ENCODE peak calls at places on chromosome 19, in four cellular contexts. One of them, this sample, is unnamed.

GRCh38 chr19:2381151-2381822 is 21.2 kb downstream of the TMPRSS9 start:
- DNase-seq in GM23338: no peak
- DNase-seq in HL-60: no peak
- DNase-seq in GM12878: no peak
- DNase-seq in this sample: no peak

GRCh38 chr19:48964205-48965032 is 690 bp upstream of the FTL start:
- DNase-seq in GM12878: no peak
- DNase-seq in GM23338: peak
- DNase-seq in HL-60: no peak
- DNase-seq in this sample: no peak

GRCh38 chr19:13505761-13506549 is at the start of gene CACNA1A:
- DNase-seq in GM12878: no peak
- DNase-seq in HL-60: no peak
- DNase-seq in GM23338: peak
- DNase-seq in this sample: no peak

GRCh38 chr19:8308891-8309291 is 733 bp upstream of the CD320 start:
- DNase-seq in GM12878: no peak
- DNase-seq in GM23338: no peak
- DNase-seq in HL-60: no peak
- DNase-seq in this sample: no peak

GRCh38 chr19:44749994-44750393 is 1.5 kb downstream of the BCL3 start:
- DNase-seq in GM23338: no peak
- DNase-seq in GM12878: no peak
- DNase-seq in HL-60: no peak
- DNase-seq in this sample: no peak

GRCh38 chr19:41784337-41785239 is 11.8 kb upstream of the CEACAM3 start:
- DNase-seq in GM23338: no peak
- DNase-seq in GM12878: no peak
- DNase-seq in HL-60: peak
- DNase-seq in this sample: no peak

GRCh38 chr19:6766357-6767080 is 716 bp downstream of the SH2D3A start:
- DNase-seq in GM23338: no peak
- DNase-seq in GM12878: no peak
- DNase-seq in HL-60: no peak
- DNase-seq in this sample: no peak

GRCh38 chr19:13014101-13014920 is 19.0 kb downstream of the NFIX start:
- DNase-seq in GM12878: no peak
- DNase-seq in HL-60: no peak
- DNase-seq in GM23338: peak
- DNase-seq in this sample: no peak

GRCh38 chr19:49427855-49428546 is 2.8 kb downstream of the GFY start:
- DNase-seq in GM23338: peak
- DNase-seq in GM12878: no peak
- DNase-seq in HL-60: no peak
- DNase-seq in this sample: no peak

DNA sequence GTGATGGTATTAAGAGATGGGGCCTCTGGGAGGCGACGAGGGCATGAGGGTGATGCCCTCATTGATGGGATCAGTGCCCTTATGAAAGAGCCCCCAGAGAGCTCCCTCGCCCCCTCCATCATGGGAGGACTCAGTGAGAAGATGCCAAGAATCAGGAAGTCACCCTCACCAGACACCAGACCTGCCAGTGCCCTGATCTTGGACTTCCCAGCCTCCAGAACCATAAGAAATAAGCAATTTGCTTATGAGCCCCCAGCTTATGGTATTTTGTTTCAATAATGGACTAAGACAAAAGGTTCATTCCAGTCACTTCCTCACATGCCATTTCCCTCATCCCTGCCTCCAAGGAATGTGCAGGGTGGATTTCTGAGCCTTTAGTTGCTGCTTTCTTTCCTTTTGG is 129.7 kb downstream of the KDM4B start:
- DNase-seq in GM12878: no peak
- DNase-seq in GM23338: no peak
- DNase-seq in HL-60: no peak
- DNase-seq in this sample: no peak
- H3K27ac ChIP-seq in GM12878: no peak
- H3K27ac ChIP-seq in GM23338: no peak
- H3K27ac ChIP-seq in HL-60: no peak
- H3K27ac ChIP-seq in this sample: no peak

GRCh38 chr19:38004505-38005223 is 97.7 kb downstream of the SIPA1L3 start:
- DNase-seq in GM12878: peak
- DNase-seq in GM23338: peak
- DNase-seq in HL-60: no peak
- DNase-seq in this sample: peak
- TF ChIP-seq POLR2AphosphoS5 in GM12878: peak
- TF ChIP-seq POLR2AphosphoS5 in GM23338: peak
- TF ChIP-seq POLR2AphosphoS5 in HL-60: no peak
- TF ChIP-seq POLR2AphosphoS5 in this sample: no peak

DNA sequence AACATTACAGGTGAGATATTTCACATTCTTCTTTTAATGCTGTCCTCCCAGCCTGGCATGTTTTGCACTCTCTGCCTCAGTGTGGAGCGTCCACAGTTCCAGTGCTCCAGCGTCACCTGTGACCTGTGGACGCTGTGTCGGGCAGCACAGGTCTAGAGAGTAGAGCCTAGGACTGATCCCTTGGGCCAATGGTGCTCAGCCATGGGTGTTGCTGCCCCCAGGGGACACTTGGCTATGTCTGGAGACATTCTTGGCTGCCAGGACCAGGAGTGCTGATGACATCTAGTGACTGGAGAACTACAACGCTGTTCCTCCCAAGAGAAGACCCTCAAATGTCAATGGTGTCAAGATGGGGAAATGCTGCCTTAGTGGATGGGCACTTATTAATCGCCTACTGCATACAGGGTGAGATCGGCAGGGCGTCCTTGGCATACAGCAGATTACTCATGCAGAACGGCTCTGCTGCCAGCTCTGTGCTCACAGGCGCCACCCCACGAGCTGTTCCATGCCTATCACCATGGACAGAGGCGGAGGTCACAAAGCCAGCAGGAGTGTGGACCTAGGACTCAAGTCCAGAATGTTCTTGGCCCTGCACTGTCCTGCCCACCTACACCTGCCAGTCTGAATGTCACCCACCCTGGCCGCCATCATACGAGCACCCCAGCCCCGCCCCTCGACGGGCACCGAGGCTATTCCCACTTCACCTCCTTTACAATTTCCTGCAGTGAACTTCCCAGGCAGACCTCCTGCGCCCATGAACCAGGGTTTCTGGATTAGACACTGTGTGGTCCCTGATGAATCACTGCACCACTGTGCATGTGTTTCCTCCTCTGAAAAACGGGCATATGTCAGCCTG is 13.9 kb upstream of the MADCAM1 start:
- DNase-seq in GM23338: no peak
- DNase-seq in GM12878: no peak
- DNase-seq in HL-60: no peak
- DNase-seq in this sample: no peak
- TF ChIP-seq REST in GM23338: peak
- TF ChIP-seq REST in GM12878: no peak
- TF ChIP-seq REST in HL-60: peak
- TF ChIP-seq REST in this sample: peak

DNA sequence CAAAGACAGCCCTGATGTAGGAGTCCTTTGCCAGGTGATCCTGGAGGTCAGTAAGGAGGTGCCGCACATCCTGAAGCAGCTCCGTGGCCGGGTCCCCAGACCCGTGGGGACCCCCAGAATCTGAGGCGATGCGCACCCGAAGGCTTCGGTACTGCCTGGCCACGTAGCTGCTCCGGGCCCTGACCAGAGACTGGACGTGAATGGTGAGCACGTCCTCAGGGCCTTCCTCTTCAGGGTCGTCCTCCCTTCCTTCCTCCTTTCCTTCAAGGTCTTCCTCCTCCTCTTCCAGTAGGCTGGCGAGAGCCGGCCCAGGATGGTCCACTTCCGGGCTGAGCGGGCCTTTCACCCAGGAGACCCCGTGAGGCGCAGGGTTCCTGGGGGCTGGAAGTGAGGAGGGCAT is 7.5 kb downstream of the RINL start:
- DNase-seq in GM23338: no peak
- DNase-seq in HL-60: no peak
- DNase-seq in GM12878: no peak
- DNase-seq in this sample: no peak
- H3K27ac ChIP-seq in GM23338: no peak
- H3K27ac ChIP-seq in HL-60: no peak
- H3K27ac ChIP-seq in GM12878: no peak
- H3K27ac ChIP-seq in this sample: no peak

GRCh38 chr19:55005684-55006488 is 32.2 kb downstream of the GP6 start:
- DNase-seq in GM12878: peak
- DNase-seq in GM23338: peak
- DNase-seq in HL-60: peak
- DNase-seq in this sample: no peak
- TF ChIP-seq POLR2AphosphoS5 in GM12878: peak
- TF ChIP-seq POLR2AphosphoS5 in GM23338: peak
- TF ChIP-seq POLR2AphosphoS5 in HL-60: peak
- TF ChIP-seq POLR2AphosphoS5 in this sample: no peak

GRCh38 chr19:34277244-34277643 is 22.9 kb downstream of the GARRE1 start:
- DNase-seq in GM23338: no peak
- DNase-seq in HL-60: no peak
- DNase-seq in GM12878: no peak
- DNase-seq in this sample: no peak
- TF ChIP-seq REST in GM23338: no peak
- TF ChIP-seq REST in HL-60: no peak
- TF ChIP-seq REST in GM12878: no peak
- TF ChIP-seq REST in this sample: no peak

This sample was measured in Panc1.